ENCODE peak calls at places on chromosomes 6 and 20, in nine cellular contexts. X, L, Z, K, V, D, S, N and Q are unnamed samples.

GRCh38 chr20:9422335-9422734 is 92.1 kb upstream of the LAMP5 start:
- DNase-seq in L (no peak), K (no peak), V (no peak), S (no peak), N (no peak), D (no peak), X (no peak), Z (no peak), Q (no peak)

GRCh38 chr6:33320315-33321181 is 3.0 kb upstream of the ZBTB22 start:
- DNase-seq in L (peak; percentile 63), K (peak; percentile 95), D (peak; percentile 95), N (no peak), V (peak; percentile 62), S (no peak), X (no peak), Z (peak; percentile 50), Q (no peak)

GRCh38 chr6:165231581-165232276 is 77.7 kb downstream of the C6orf118 start:
- DNase-seq in D (peak; percentile 66), Z (no peak), S (no peak), K (no peak), V (no peak), L (no peak), N (no peak), X (no peak), Q (no peak)

GRCh38 chr6:35801148-35801547 is 4.0 kb upstream of the LHFPL5 start:
- DNase-seq in D (no peak), L (no peak), K (no peak), V (no peak), X (no peak), N (no peak), Z (no peak), S (no peak), Q (no peak)

GRCh38 chr6:38141045-38141444 is 321.5 kb downstream of the ZFAND3 start:
- DNase-seq in X (no peak), D (no peak), S (no peak), N (no peak), L (no peak), V (no peak), Z (no peak), K (no peak), Q (no peak)

GRCh38 chr20:52145587-52145986 is 46.0 kb downstream of the ZFP64 start:
- DNase-seq in D (peak; percentile 10), N (no peak), X (no peak), Z (no peak), L (no peak), K (peak; percentile 22), S (no peak), V (no peak), Q (no peak)

GRCh38 chr6:164826831-164827468 is 482.5 kb downstream of the C6orf118 start:
- DNase-seq in K (no peak), D (no peak), X (no peak), L (no peak), V (no peak), N (no peak), Z (no peak), S (no peak), Q (no peak)

GRCh38 chr6:133707456-133707855 is 181.5 kb upstream of the TCF21 start:
- DNase-seq in X (no peak), V (no peak), N (peak; percentile 24), Z (no peak), S (peak; percentile 4), K (no peak), D (peak; percentile 94), L (no peak), Q (no peak)

GRCh38 chr20:35012227-35013069 is 56.8 kb downstream of the MYH7B start:
- DNase-seq in K (peak; percentile 68), L (no peak), Z (no peak), N (no peak), D (peak; percentile 36), X (no peak), S (no peak), V (peak; percentile 10), Q (no peak)

GRCh38 chr6:126685182-126685581 is 345.3 kb downstream of the CENPW start:
- DNase-seq in L (no peak), N (no peak), K (no peak), S (no peak), D (no peak), X (no peak), Z (no peak), V (no peak), Q (no peak)

GRCh38 chr20:61307686-61308085 is 55.6 kb downstream of the CDH4 start:
- DNase-seq in D (no peak), V (no peak), X (no peak), Z (no peak), L (no peak), S (no peak), N (no peak), K (no peak), Q (no peak)

GRCh38 chr6:444653-445275 is 53.2 kb downstream of the IRF4 start:
- DNase-seq in X (no peak), Z (no peak), L (no peak), K (no peak), V (peak; percentile 16), S (no peak), D (no peak), N (no peak), Q (no peak)

GRCh38 chr6:62202078-62202477 is 83.9 kb downstream of the KHDRBS2 start:
- DNase-seq in N (no peak), V (no peak), K (no peak), X (no peak), L (no peak), S (no peak), D (no peak), Z (no peak), Q (no peak)

GRCh38 chr20:11891081-11891826 is 26.4 kb upstream of the BTBD3 start:
- DNase-seq in X (peak; percentile 88), L (peak; percentile 63), V (peak; percentile 50), N (peak; percentile 61), K (peak; percentile 57), D (peak; percentile 38), S (no peak), Z (peak; percentile 70), Q (peak; percentile 45)

GRCh38 chr6:1042583-1043457 is 269.1 kb upstream of the FOXQ1 start:
- DNase-seq in X (no peak), K (no peak), V (no peak), N (no peak), S (no peak), L (no peak), D (no peak), Z (no peak), Q (no peak)

GRCh38 chr6:34709386-34709785 is 12.8 kb upstream of the ILRUN start:
- DNase-seq in V (no peak), S (no peak), N (peak; percentile 24), X (no peak), K (peak; percentile 95), L (peak; percentile 83), D (peak; percentile 37), Z (peak; percentile 89), Q (no peak)

GRCh38 chr6:127761084-127761483 is 139.8 kb downstream of the THEMIS start:
- DNase-seq in K (no peak), L (no peak), X (no peak), Z (no peak), V (no peak), N (no peak), S (no peak), D (no peak), Q (no peak)

GRCh38 chr6:74161380-74161779 is 465.4 kb downstream of the CD109 start:
- DNase-seq in X (no peak), V (no peak), Z (no peak), L (no peak), N (no peak), D (no peak), S (no peak), K (no peak), Q (no peak)

GRCh38 chr6:118750143-118750542 is 98.8 kb upstream of the CEP85L start:
- DNase-seq in D (no peak), Z (no peak), X (no peak), V (no peak), K (no peak), L (no peak), N (no peak), S (peak; percentile 25), Q (no peak)

GRCh38 chr6:47106721-47107197 is 64.6 kb upstream of the ADGRF1 start:
- DNase-seq in V (peak; percentile 43), X (no peak), N (no peak), D (no peak), Z (no peak), L (no peak), S (no peak), K (no peak), Q (no peak)

GRCh38 chr6:163170294-163170883 is 244.1 kb upstream of the QKI start:
- DNase-seq in L (no peak), D (peak; percentile 22), K (no peak), N (no peak), S (no peak), X (peak; percentile 59), V (peak; percentile 59), Z (no peak), Q (peak; percentile 64)
- TF ChIP-seq CTCF in L (peak; percentile 64), D (peak; percentile 63), K (peak; percentile 33), N (peak; percentile 93), S (peak; percentile 58), X (peak; percentile 69), V (peak; percentile 88), Z (no peak), Q (peak; percentile 44)

GRCh38 chr6:140427842-140428241 is 1053.4 kb upstream of the CITED2 start:
- DNase-seq in N (no peak), Z (no peak), V (no peak), K (no peak), S (no peak), L (no peak), D (no peak), X (no peak), Q (no peak)
- TF ChIP-seq CTCF in N (no peak), Z (no peak), V (peak; percentile 29), K (no peak), S (no peak), L (no peak), D (no peak), X (no peak), Q (no peak)

GRCh38 chr6:15352229-15352628 is 106.4 kb downstream of the JARID2 start:
- DNase-seq in L (no peak), D (peak; percentile 41), N (no peak), Z (no peak), K (no peak), X (no peak), V (no peak), S (no peak), Q (no peak)
- TF ChIP-seq CTCF in L (no peak), D (no peak), N (no peak), Z (no peak), K (no peak), X (no peak), V (no peak), S (no peak), Q (no peak)

DNA sequence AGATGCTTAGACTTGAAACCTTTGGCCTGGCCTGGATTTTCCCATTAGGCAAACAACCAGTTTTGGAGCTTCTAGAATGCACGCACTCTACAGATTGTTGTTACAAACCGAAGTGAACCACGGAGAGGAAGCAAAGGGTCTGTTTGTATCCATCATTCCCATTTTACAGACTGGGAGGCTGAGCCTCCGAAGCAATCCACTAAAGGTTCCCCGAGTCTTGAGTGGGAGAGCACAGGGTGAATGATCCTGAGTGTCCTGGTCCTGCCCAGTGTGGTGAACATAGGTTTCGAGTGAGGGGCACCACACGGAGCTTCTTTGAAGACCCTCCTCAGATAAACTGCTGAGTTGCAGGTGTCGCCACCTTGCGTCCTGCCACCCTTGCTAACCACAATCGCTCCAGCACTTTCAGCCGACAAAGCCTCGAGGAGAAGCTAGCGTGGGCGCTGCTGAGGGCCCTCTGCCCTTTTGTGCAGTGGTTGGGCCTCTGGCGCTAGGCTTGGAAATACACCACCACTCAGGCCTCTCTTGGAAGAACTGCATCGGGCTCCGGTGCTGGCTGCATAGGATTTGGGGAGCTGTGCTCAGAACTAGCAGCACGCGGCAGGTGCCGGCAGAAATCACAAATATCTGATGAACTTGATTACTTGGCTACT is 1.4 kb upstream of the PRDM13 start:
- DNase-seq in L (no peak), Z (no peak), V (peak; percentile 74), D (no peak), X (peak; percentile 44), K (no peak), S (no peak), N (no peak), Q (no peak)
- TF ChIP-seq CTCF in L (no peak), Z (no peak), V (peak; percentile 66), D (no peak), X (no peak), K (no peak), S (peak; percentile 30), N (no peak), Q (peak; percentile 1)